ENCODE peak calls at places on chromosomes 3 and 15, in eight cellular contexts. M is nephron progenitor cell; I is H54; X is stimulated activated CD8-positive, alpha-beta memory T cell treated with anti-CD3 and anti-CD28 coated beads, Interleukin-12 subunit alpha, Interleukin-12 subunit beta, amount 100 ng/mL, for 4 hours; R is stimulated activated CD4-positive, alpha-beta T cell treated with anti-CD3 and anti-CD28 coated beads, Interleukin-2, amount 100 ng/mL, for 48 hours; O is activated CD8-positive, alpha-beta memory T cell treated with anti-CD3 and anti-CD28 coated beads, Interleukin-2, amount 50 U/mL, for 4 hours; G is left ventricle myocardium superior; Y is T-helper 9 cell. A is an unnamed sample.
A peak's percentile ranks its signal among the peaks of the same experiment; 100 is the strongest.

GRCh38 chr3:107404727-107405519 is 27.7 kb downstream of the CCDC54 start:
- DNase-seq in M (no peak), I (no peak), X (no peak), R (no peak), O (no peak), G (no peak), Y (no peak), A (no peak)

GRCh38 chr3:40940651-40941050 is 258.7 kb upstream of the CTNNB1 start:
- DNase-seq in M (no peak), I (no peak), X (no peak), R (no peak), O (no peak), G (no peak), Y (no peak), A (no peak)

GRCh38 chr15:65903296-65904073 is 34.2 kb downstream of the RAB11A start:
- DNase-seq in M (no peak), I (no peak), X (no peak), R (no peak), O (no peak), G (no peak), Y (no peak), A (no peak)

GRCh38 chr3:140546649-140547048 is 131.2 kb upstream of the TRIM42 start:
- DNase-seq in M (no peak), I (no peak), X (no peak), R (no peak), O (no peak), G (no peak), Y (no peak), A (no peak)

GRCh38 chr3:110272525-110272924 is 799.1 kb upstream of the NECTIN3 start:
- DNase-seq in M (no peak), I (no peak), X (no peak), R (no peak), O (no peak), G (no peak), Y (no peak), A (no peak)

GRCh38 chr3:39224288-39224687 is 31.9 kb upstream of the XIRP1 start:
- DNase-seq in M (no peak), I (no peak), X (no peak), R (no peak), O (no peak), G (no peak), Y (no peak), A (no peak)

GRCh38 chr15:59229453-59229852 is 22.8 kb downstream of the LDHAL6B start:
- DNase-seq in M (no peak), I (no peak), X (no peak), R (no peak), O (no peak), G (no peak), Y (no peak), A (no peak)

GRCh38 chr3:56997675-56998074 is 62.8 kb upstream of the SPATA12 start:
- DNase-seq in M (no peak), I (no peak), X (no peak), R (no peak), O (no peak), G (no peak), Y (no peak), A (no peak)

GRCh38 chr3:89314454-89314853 is 207.0 kb downstream of the EPHA3 start:
- DNase-seq in M (peak; percentile 12), I (no peak), X (no peak), R (no peak), O (no peak), G (no peak), Y (no peak), A (no peak)

GRCh38 chr15:87777054-87777498 is 479.5 kb downstream of the NTRK3 start:
- DNase-seq in M (peak; percentile 30), I (peak; percentile 20), X (no peak), R (no peak), O (no peak), G (no peak), Y (no peak), A (no peak)

GRCh38 chr3:118501152-118501551 is 533.5 kb downstream of the IGSF11 start:
- DNase-seq in M (peak; percentile 26), I (no peak), X (no peak), R (no peak), O (no peak), G (peak; percentile 47), Y (no peak), A (no peak)

GRCh38 chr3:24598691-24599090 is 104.0 kb upstream of the THRB start:
- DNase-seq in M (no peak), I (no peak), X (no peak), R (no peak), O (no peak), G (no peak), Y (no peak), A (no peak)

GRCh38 chr3:153285194-153285641 is 123.2 kb downstream of the RAP2B start:
- DNase-seq in M (no peak), I (no peak), X (no peak), R (no peak), O (no peak), G (no peak), Y (no peak), A (no peak)